ENCODE peak calls at places on chromosome 14, in four cellular contexts. F is RPMI7951, L is B cell, I is stomach. U is an unnamed sample.

GRCh38 chr14:60488175-60488574 is 2.3 kb upstream of the C14orf39 start:
- DNase-seq in F (no peak), L (no peak), I (no peak), U (no peak)

GRCh38 chr14:30521899-30522736 is 36.8 kb upstream of the G2E3 start:
- DNase-seq in F (peak), L (peak), I (no peak), U (peak)

GRCh38 chr14:74510211-74510931 is 16.8 kb downstream of the ISCA2 start:
- DNase-seq in F (peak), L (no peak), I (no peak), U (no peak)

GRCh38 chr14:91555531-91555930 is 45.4 kb upstream of the PPP4R3A start:
- DNase-seq in F (no peak), L (no peak), I (no peak), U (no peak)

GRCh38 chr14:24167527-24168114 is 4.3 kb upstream of the REC8 start:
- DNase-seq in F (no peak), L (no peak), I (no peak), U (no peak)

GRCh38 chr14:39247256-39247655 is 13.5 kb downstream of the MIA2 start:
- DNase-seq in F (peak), L (no peak), I (no peak), U (no peak)

GRCh38 chr14:100287202-100287997 is 18.8 kb downstream of the SLC25A29 start:
- DNase-seq in F (no peak), L (no peak), I (no peak), U (no peak)

GRCh38 chr14:94615823-94616570 is 3.8 kb downstream of the SERPINA3 start:
- DNase-seq in F (no peak), L (no peak), I (no peak), U (no peak)

GRCh38 chr14:105169776-105170655 is 1.4 kb upstream of the JAG2 start:
- DNase-seq in F (no peak), L (no peak), I (no peak), U (no peak)

GRCh38 chr14:57889245-57889644 is 23.4 kb upstream of the SLC35F4 start:
- DNase-seq in F (peak), L (no peak), I (peak), U (no peak)

GRCh38 chr14:92323916-92324818 is 1.2 kb downstream of the SLC24A4 start:
- DNase-seq in F (no peak), L (no peak), I (no peak), U (peak)

GRCh38 chr14:104974665-104975390 is 3.3 kb downstream of the AHNAK2 start:
- DNase-seq in F (no peak), L (no peak), I (no peak), U (no peak)

GRCh38 chr14:101066826-101067508 is 163.4 kb upstream of the RTL1 start:
- DNase-seq in F (no peak), L (no peak), I (no peak), U (no peak)

GRCh38 chr14:59454131-59454530 is 11.0 kb downstream of the GPR135 start:
- DNase-seq in F (peak), L (no peak), I (no peak), U (no peak)

GRCh38 chr14:104698688-104699425 is 9.4 kb downstream of the INF2 start:
- DNase-seq in F (no peak), L (no peak), I (no peak), U (no peak)

GRCh38 chr14:28382460-28383220 is 383.9 kb upstream of the FOXG1 start:
- DNase-seq in F (peak), L (no peak), I (no peak), U (no peak)

GRCh38 chr14:90105756-90106155 is 44.0 kb downstream of the KCNK13 start:
- DNase-seq in F (no peak), L (no peak), I (no peak), U (no peak)

GRCh38 chr14:96627811-96628775 is 125.9 kb downstream of the PAPOLA start:
- DNase-seq in F (no peak), L (no peak), I (no peak), U (no peak)

GRCh38 chr14:94917041-94917600 is 147.2 kb upstream of the GSC start:
- DNase-seq in F (no peak), L (no peak), I (no peak), U (no peak)

GRCh38 chr14:89013098-89013504 is 188.7 kb downstream of the TTC8 start:
- DNase-seq in F (peak), L (no peak), I (peak), U (no peak)

GRCh38 chr14:94345344-94346072 is 22.4 kb upstream of the SERPINA6 start:
- DNase-seq in F (peak), L (peak), I (no peak), U (no peak)

GRCh38 chr14:50813544-50813863 is 17.5 kb downstream of the NIN start:
- DNase-seq in F (peak), L (peak), I (no peak), U (no peak)

GRCh38 chr14:65164068-65164824 is 61.9 kb upstream of the MAX start:
- DNase-seq in F (peak), L (peak), I (no peak), U (peak)

GRCh38 chr14:68748691-68749090 is 44.2 kb downstream of the ZFP36L1 start:
- DNase-seq in F (no peak), L (no peak), I (no peak), U (no peak)

GRCh38 chr14:58131386-58131785 is 20.6 kb downstream of the ARMH4 start:
- DNase-seq in F (peak), L (no peak), I (no peak), U (no peak)

GRCh38 chr14:90698379-90698869 is 117.8 kb downstream of the TTC7B start:
- DNase-seq in F (no peak), L (no peak), I (no peak), U (no peak)